ENCODE peak calls at places on chromosomes 4 and X, in eight cellular contexts. O is heart right ventricle; C is uterus; H is body of pancreas; A is ovary; K is mesenchymal stem cell; W is SK-N-SH; M is naive thymus-derived CD4-positive, alpha-beta T cell. S is an unnamed sample. For H3K36me3, the result is how much of the 10 kb centered on the place peaks cover.

GRCh38 chr4:37628977-37629609 is 57.1 kb downstream of the RELL1 start:
- DNase-seq in O (no peak), C (peak), H (no peak), A (no peak), K (peak), W (no peak), M (no peak), S (no peak)

GRCh38 chr4:65670331-65671031 is at the start of gene EPHA5:
- DNase-seq in O (peak), C (peak), H (peak), A (peak), K (peak), W (peak), M (no peak), S (peak)

GRCh38 chr4:114615435-114615834 is 16.8 kb downstream of the UGT8 start:
- DNase-seq in O (no peak), C (no peak), H (no peak), A (no peak), K (no peak), W (no peak), M (no peak), S (no peak)

GRCh38 chrX:9832811-9833210 is 46.6 kb downstream of the SHROOM2 start:
- DNase-seq in O (no peak), C (no peak), H (no peak), A (no peak), K (no peak), W (no peak), M (no peak), S (no peak)

GRCh38 chr4:4396628-4397440 is 9.9 kb downstream of the NSG1 start:
- DNase-seq in O (no peak), C (no peak), H (no peak), A (no peak), K (peak), W (no peak), M (no peak), S (no peak)

GRCh38 chr4:25861422-25861926 is 1.3 kb downstream of the SEL1L3 start:
- DNase-seq in O (no peak), C (no peak), H (no peak), A (no peak), K (peak), W (no peak), M (no peak), S (peak)

GRCh38 chr4:90190510-90190909 is 63.3 kb downstream of the CCSER1 start:
- DNase-seq in O (no peak), C (no peak), H (no peak), A (no peak), K (no peak), W (no peak), M (no peak), S (no peak)

GRCh38 chr4:70559216-70559830 is 32.7 kb upstream of the AMBN start:
- DNase-seq in O (no peak), C (peak), H (peak), A (peak), K (peak), W (peak), M (peak), S (no peak)

GRCh38 chr4:41155194-41155830 is 59.0 kb downstream of the APBB2 start:
- DNase-seq in O (no peak), C (no peak), H (no peak), A (no peak), K (peak), W (no peak), M (no peak), S (peak)

GRCh38 chrX:9278475-9279270 is 186.2 kb upstream of the TBL1X start:
- DNase-seq in O (no peak), C (no peak), H (no peak), A (no peak), K (peak), W (no peak), M (no peak), S (no peak)

GRCh38 chr4:126938023-126938422 is 694.7 kb upstream of the INTU start:
- DNase-seq in O (no peak), C (no peak), H (no peak), A (no peak), K (no peak), W (no peak), M (no peak), S (no peak)

GRCh38 chr4:150127757-150128156 is 49.5 kb downstream of the DCLK2 start:
- DNase-seq in O (no peak), C (no peak), H (no peak), A (no peak), K (peak), W (no peak), M (no peak), S (no peak)

GRCh38 chr4:121822796-121823504 is 733 bp downstream of the CCNA2 start:
- DNase-seq in O (no peak), C (peak), H (peak), A (peak), K (peak), W (peak), M (no peak), S (peak)

GRCh38 chrX:19876962-19877361 is 10.4 kb downstream of the SH3KBP1 start:
- DNase-seq in O (no peak), C (no peak), H (no peak), A (no peak), K (no peak), W (no peak), M (no peak), S (no peak)

GRCh38 chrX:19877431-19877830 is 10.0 kb downstream of the SH3KBP1 start:
- DNase-seq in O (no peak), C (no peak), H (no peak), A (no peak), K (no peak), W (no peak), M (no peak), S (no peak)

GRCh38 chrX:19870710-19871490 is 16.5 kb downstream of the SH3KBP1 start:
- DNase-seq in O (no peak), C (no peak), H (no peak), A (no peak), K (no peak), W (no peak), M (no peak), S (no peak)

GRCh38 chrX:19875051-19875432 is 12.4 kb downstream of the SH3KBP1 start:
- DNase-seq in O (no peak), C (no peak), H (no peak), A (no peak), K (no peak), W (no peak), M (no peak), S (peak)

GRCh38 chrX:19874391-19875050 is 12.9 kb downstream of the SH3KBP1 start:
- DNase-seq in O (no peak), C (no peak), H (no peak), A (no peak), K (no peak), W (no peak), M (no peak), S (no peak)
- H3K4me3 ChIP-seq in O (no peak), C (no peak), H (no peak), A (no peak), K (no peak), W (no peak), M (no peak), S (no peak)

DNA sequence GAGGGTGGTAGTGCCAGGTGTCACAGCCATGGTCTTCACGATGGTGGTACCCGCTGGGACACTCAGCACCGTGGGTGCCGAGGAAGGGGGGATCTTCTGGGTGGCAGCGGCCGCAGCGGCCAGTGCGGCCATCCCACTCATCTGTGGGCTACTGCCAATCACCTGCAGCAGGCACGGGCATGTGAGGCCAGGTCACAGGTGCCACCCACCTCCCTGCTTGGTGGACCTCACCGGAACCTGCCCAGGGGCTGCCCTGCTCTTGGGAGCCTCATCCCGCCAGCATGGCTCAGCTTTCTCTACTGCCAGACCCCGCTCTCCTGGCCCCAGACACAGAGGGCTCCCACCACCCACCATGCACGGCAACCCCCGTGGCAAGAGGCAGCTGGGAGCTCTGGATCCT is 13.0 kb downstream of the HCFC1 start:
- DNase-seq in O (no peak), C (no peak), H (no peak), A (no peak), K (no peak), W (no peak), M (no peak), S (no peak)
- H3K36me3 ChIP-seq in O (under half), C (under half), H (under half), A (under half), K (half or more), W (half or more), M (half or more), S (half or more)

GRCh38 chrX:3075959-3076358 is 34.7 kb downstream of the ARSF start:
- DNase-seq in O (no peak), C (no peak), H (no peak), A (no peak), K (no peak), W (no peak), M (no peak), S (no peak)

GRCh38 chrX:3076416-3076991 is 35.2 kb downstream of the ARSF start:
- DNase-seq in O (no peak), C (no peak), H (no peak), A (no peak), K (no peak), W (no peak), M (no peak), S (no peak)
- H3K27ac ChIP-seq in O (no peak), C (no peak), H (no peak), A (no peak), K (no peak), W (no peak), M (no peak), S (no peak)

GRCh38 chr4:105088110-105088879 is 58.4 kb upstream of the TET2 start:
- DNase-seq in O (no peak), C (peak), H (no peak), A (no peak), K (peak), W (no peak), M (no peak), S (peak)
- H3K4me3 ChIP-seq in O (no peak), C (no peak), H (no peak), A (no peak), K (peak), W (peak), M (no peak), S (peak)

GRCh38 chr4:1235381-1236102 is 13.4 kb downstream of the CTBP1 start:
- DNase-seq in O (peak), C (peak), H (peak), A (peak), K (no peak), W (no peak), M (no peak), S (no peak)

GRCh38 chr4:1232661-1233621 is 16.0 kb downstream of the CTBP1 start:
- DNase-seq in O (peak), C (no peak), H (no peak), A (peak), K (peak), W (peak), M (no peak), S (no peak)

GRCh38 chr4:1234296-1234695 is 14.6 kb downstream of the CTBP1 start:
- DNase-seq in O (peak), C (peak), H (no peak), A (peak), K (peak), W (peak), M (no peak), S (no peak)

GRCh38 chr4:1234811-1235292 is 14.1 kb downstream of the CTBP1 start:
- DNase-seq in O (peak), C (peak), H (peak), A (peak), K (no peak), W (no peak), M (no peak), S (no peak)

GRCh38 chr4:1233641-1234277 is 15.2 kb downstream of the CTBP1 start:
- DNase-seq in O (peak), C (peak), H (no peak), A (peak), K (peak), W (peak), M (no peak), S (no peak)
- H3K36me3 ChIP-seq in O (under half), C (under half), H (under half), A (under half), K (half or more), W (half or more), M (half or more), S (under half)

GRCh38 chr4:128176643-128177042 is 111.0 kb downstream of the PGRMC2 start:
- DNase-seq in O (no peak), C (no peak), H (no peak), A (no peak), K (no peak), W (no peak), M (no peak), S (no peak)

DNA sequence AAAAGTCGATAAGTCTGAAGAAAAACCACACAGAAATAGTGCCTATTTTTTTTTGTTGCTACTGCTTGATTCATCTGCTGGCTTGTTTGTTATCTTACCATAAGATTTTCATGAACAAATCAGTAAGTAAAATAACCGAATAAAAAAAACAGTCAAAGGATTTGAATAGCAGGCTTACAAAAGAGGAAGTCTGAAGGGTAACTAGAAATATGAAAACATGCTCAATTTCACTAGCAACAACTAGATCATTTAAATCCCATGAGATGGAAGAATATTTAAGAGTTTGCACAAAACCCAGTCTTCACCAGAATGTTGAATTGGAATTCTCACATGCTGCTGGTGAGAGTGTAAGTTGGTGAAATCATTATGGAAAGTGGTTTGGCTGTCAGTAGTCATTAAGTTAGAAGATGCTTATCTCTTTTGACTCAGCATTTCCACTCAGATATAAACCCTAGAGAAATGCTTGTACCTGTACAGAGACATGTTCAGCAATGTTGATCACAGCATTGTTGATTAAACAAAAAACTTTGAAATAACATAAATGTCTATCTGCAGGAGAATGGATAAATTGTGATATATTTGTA is 110.1 kb downstream of the PGRMC2 start:
- DNase-seq in O (no peak), C (no peak), H (no peak), A (no peak), K (no peak), W (no peak), M (no peak), S (no peak)
- H3K27ac ChIP-seq in O (no peak), C (no peak), H (no peak), A (no peak), K (no peak), W (no peak), M (no peak), S (no peak)

GRCh38 chr4:42653606-42654560 is 3.0 kb downstream of the ATP8A1 start:
- DNase-seq in O (no peak), C (no peak), H (no peak), A (no peak), K (no peak), W (no peak), M (no peak), S (no peak)

GRCh38 chr4:42655921-42656735 is 777 bp downstream of the ATP8A1 start:
- DNase-seq in O (peak), C (peak), H (peak), A (no peak), K (peak), W (peak), M (peak), S (no peak)

GRCh38 chr4:42656736-42656985 is 244 bp downstream of the ATP8A1 start:
- DNase-seq in O (no peak), C (no peak), H (no peak), A (no peak), K (no peak), W (no peak), M (no peak), S (no peak)

GRCh38 chr4:42655248-42655647 is 1.7 kb downstream of the ATP8A1 start:
- DNase-seq in O (no peak), C (no peak), H (no peak), A (no peak), K (no peak), W (no peak), M (no peak), S (no peak)

GRCh38 chr4:42654606-42655005 is 2.3 kb downstream of the ATP8A1 start:
- DNase-seq in O (no peak), C (no peak), H (no peak), A (no peak), K (peak), W (no peak), M (no peak), S (peak)
- H3K4me3 ChIP-seq in O (no peak), C (no peak), H (no peak), A (no peak), K (peak), W (no peak), M (peak), S (no peak)

DNA sequence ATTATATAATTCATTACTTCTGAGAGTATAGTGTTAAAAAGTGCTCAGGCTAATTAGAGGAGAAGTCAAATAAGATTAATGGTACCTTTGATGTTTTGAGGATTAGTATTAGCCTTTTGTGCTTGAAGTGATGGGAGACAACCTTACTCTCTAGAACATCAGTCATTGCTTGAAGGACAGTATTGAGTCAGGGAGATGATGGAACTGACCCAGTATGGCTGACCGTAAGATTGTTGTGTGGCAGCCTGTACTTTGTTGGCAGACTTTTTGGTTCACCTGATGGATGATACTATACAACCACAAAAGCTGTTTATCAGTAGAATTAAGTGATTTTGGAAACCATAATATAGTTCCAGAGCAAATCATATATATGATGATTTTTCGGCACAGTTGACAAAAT is 9.9 kb downstream of the OGT start:
- DNase-seq in O (no peak), C (no peak), H (no peak), A (no peak), K (no peak), W (no peak), M (no peak), S (no peak)
- H3K36me3 ChIP-seq in O (under half), C (under half), H (under half), A (under half), K (under half), W (under half), M (under half), S (half or more)

DNA sequence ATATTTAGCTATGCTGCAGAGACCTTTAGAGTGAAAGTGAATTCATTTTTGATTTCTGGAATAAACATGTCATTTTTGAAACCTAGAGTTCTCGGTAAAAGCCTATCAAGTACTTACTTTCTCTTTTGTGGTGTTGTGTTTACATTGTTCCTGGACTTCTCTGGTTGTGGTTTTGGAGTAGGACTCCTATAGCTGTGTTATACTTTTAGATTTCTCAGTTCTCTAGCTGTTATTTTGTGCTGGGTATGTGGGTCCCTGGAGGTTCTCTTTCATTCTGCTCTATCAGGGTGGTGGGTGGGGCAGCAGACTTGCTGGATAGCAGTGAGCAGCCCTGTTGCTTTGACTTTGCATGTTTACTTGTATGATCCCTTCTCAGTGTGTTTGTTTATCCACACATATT is 25.6 kb upstream of the MSMO1 start:
- DNase-seq in O (no peak), C (no peak), H (no peak), A (no peak), K (peak), W (no peak), M (peak), S (peak)
- H3K27ac ChIP-seq in O (peak), C (no peak), H (no peak), A (no peak), K (no peak), W (no peak), M (peak), S (no peak)

GRCh38 chr4:184664445-184665210 is 15.1 kb downstream of the PRIMPOL start:
- DNase-seq in O (no peak), C (no peak), H (no peak), A (no peak), K (no peak), W (peak), M (no peak), S (no peak)
- H3K4me3 ChIP-seq in O (no peak), C (no peak), H (no peak), A (no peak), K (no peak), W (no peak), M (no peak), S (no peak)

S was measured in SJSA1.